ENCODE peak calls at places on chromosomes 12 and 14, in four cellular contexts. G, W, J and L are unnamed samples.

GRCh38 chr12:7512528-7512927 is 9.0 kb upstream of the CD163 start:
- ATAC-seq in J (peak; percentile 93), W (no peak), G (no peak), L (no peak)

GRCh38 chr14:49036236-49036635 is 549.9 kb downstream of the RPS29 start:
- ATAC-seq in W (no peak), J (no peak), G (no peak), L (no peak)

GRCh38 chr12:82057770-82058169 is 298.6 kb upstream of the PPFIA2 start:
- ATAC-seq in J (no peak), W (no peak), G (no peak), L (no peak)

GRCh38 chr14:46490150-46490769 is 161.3 kb downstream of the RPL10L start:
- ATAC-seq in W (peak; percentile 99), G (no peak), J (no peak), L (no peak)

GRCh38 chr14:91716999-91717398 is 14.9 kb downstream of the CATSPERB start:
- ATAC-seq in W (no peak), J (no peak), G (no peak), L (no peak)

GRCh38 chr14:105993814-105994213 is 467.4 kb downstream of the TMEM121 start:
- ATAC-seq in J (no peak), G (no peak), W (no peak), L (no peak)

GRCh38 chr14:67187210-67187609 is 2.0 kb upstream of the GARIN2 start:
- ATAC-seq in J (peak; percentile 55), W (no peak), G (peak; percentile 87), L (no peak)

GRCh38 chr14:40204441-40205175 is 772.4 kb upstream of the FBXO33 start:
- ATAC-seq in G (no peak), W (no peak), J (peak; percentile 91), L (no peak)

GRCh38 chr14:54715244-54715643 is 148.3 kb downstream of the SAMD4A start:
- ATAC-seq in G (no peak), J (no peak), W (no peak), L (no peak)

GRCh38 chr12:125014526-125014925 is 21.1 kb downstream of the BRI3BP start:
- ATAC-seq in J (no peak), G (no peak), W (no peak), L (no peak)

GRCh38 chr14:32258574-32258973 is 55.5 kb upstream of the RNU6-8 start:
- ATAC-seq in G (no peak), W (no peak), J (no peak), L (no peak)

GRCh38 chr14:103456167-103456835 is 66.3 kb downstream of the CKB start:
- ATAC-seq in W (no peak), J (no peak), G (no peak), L (no peak)

GRCh38 chr12:122067966-122068365 is 10.6 kb upstream of the MLXIP start:
- ATAC-seq in G (no peak), J (no peak), W (peak; percentile 84), L (no peak)

GRCh38 chr12:29574500-29574899 is 77.0 kb upstream of the OVCH1 start:
- ATAC-seq in W (no peak), J (no peak), G (no peak), L (no peak)

GRCh38 chr12:75628916-75629315 is 117.5 kb upstream of the KRR1 start:
- ATAC-seq in W (no peak), G (peak; percentile 60), J (peak; percentile 78), L (no peak)

GRCh38 chr12:108295631-108296030 is 43.5 kb downstream of the CMKLR1 start:
- ATAC-seq in W (no peak), J (no peak), G (no peak), L (no peak)

GRCh38 chr14:94322648-94323570 is at the start of gene SERPINA6:
- ATAC-seq in G (peak; percentile 48), J (peak; percentile 92), W (peak; percentile 61), L (peak; percentile 41)

GRCh38 chr12:51342416-51342815 is 4.1 kb downstream of the CELA1 start:
- ATAC-seq in G (no peak), W (no peak), J (no peak), L (no peak)

GRCh38 chr14:69620211-69620611 is 8.8 kb downstream of the SUSD6 start:
- ATAC-seq in G (no peak), J (no peak), W (peak; percentile 51), L (no peak)

GRCh38 chr12:19312637-19313036 is 126.7 kb upstream of the AEBP2 start:
- ATAC-seq in J (no peak), G (no peak), W (no peak), L (no peak)

GRCh38 chr12:18853570-18854366 is 115.8 kb downstream of the CAPZA3 start:
- ATAC-seq in G (no peak), J (no peak), W (no peak), L (no peak)

GRCh38 chr12:39807043-39807442 is 187.4 kb upstream of the ABCD2 start:
- ATAC-seq in W (peak; percentile 94), J (peak; percentile 99), G (no peak), L (no peak)

GRCh38 chr12:114343585-114343984 is 62.4 kb downstream of the TBX5 start:
- ATAC-seq in G (no peak), J (no peak), W (no peak), L (no peak)

GRCh38 chr14:88798161-88798560 is 5.4 kb upstream of the EML5 start:
- ATAC-seq in W (no peak), G (no peak), J (no peak), L (no peak)

GRCh38 chr12:2543801-2544200 is 251.0 kb upstream of the FKBP4 start:
- ATAC-seq in G (no peak), J (no peak), W (no peak), L (no peak)

GRCh38 chr12:128830505-128830893 is 6.7 kb upstream of the SLC15A4 start:
- ATAC-seq in W (peak; percentile 71), G (no peak), J (no peak), L (no peak)

GRCh38 chr12:15979096-15980091 is 68.3 kb downstream of the DERA start:
- ATAC-seq in G (peak; percentile 75), J (peak; percentile 99), W (peak; percentile 96), L (no peak)

GRCh38 chr14:63952933-63953437 is 100.2 kb downstream of the SYNE2 start:
- ATAC-seq in W (no peak), G (no peak), J (no peak), L (no peak)

GRCh38 chr12:49966511-49967041 is 4.9 kb downstream of the AQP5 start:
- ATAC-seq in G (peak; percentile 32), J (peak; percentile 1), W (no peak), L (no peak)

GRCh38 chr12:124379938-124380754 is 85.3 kb downstream of the RFLNA start:
- ATAC-seq in G (peak; percentile 60), J (no peak), W (no peak), L (peak; percentile 76)

GRCh38 chr14:50756300-50756699 is 74.7 kb downstream of the NIN start:
- ATAC-seq in W (peak; percentile 75), J (no peak), G (no peak), L (no peak)

GRCh38 chr14:37558740-37559139 is 36.3 kb downstream of the FOXA1 start:
- ATAC-seq in J (peak; percentile 19), W (no peak), G (no peak), L (no peak)
- H3K9me3 ChIP-seq in J (no peaks in the 10 kb centered on the region), W (no peaks in the 10 kb centered on the region), G (no peaks in the 10 kb centered on the region), L (no peaks in the 10 kb centered on the region)

GRCh38 chr12:8913702-8914032 is 642 bp upstream of the PHC1 start:
- ATAC-seq in W (no peak), G (no peak), J (no peak), L (no peak)
- TF ChIP-seq POLR2AphosphoS5 in W (no peak), G (no peak), J (no peak), L (no peak)

GRCh38 chr12:5154091-5154490 is 110.4 kb downstream of the KCNA5 start:
- ATAC-seq in W (no peak), G (no peak), J (no peak), L (no peak)

GRCh38 chr12:5148880-5149279 is 105.2 kb downstream of the KCNA5 start:
- ATAC-seq in J (no peak), G (no peak), W (no peak), L (no peak)
- H3K9me3 ChIP-seq in J (no peaks in the 10 kb centered on the region), G (no peaks in the 10 kb centered on the region), W (no peaks in the 10 kb centered on the region), L (no peaks in the 10 kb centered on the region)

GRCh38 chr12:112463478-112463877 is 44.7 kb downstream of the PTPN11 start:
- ATAC-seq in W (peak; percentile 88), G (no peak), J (no peak), L (no peak)
- TF ChIP-seq POLR2AphosphoS5 in W (no peak), G (no peak), J (no peak), L (no peak)

GRCh38 chr14:58285132-58285531 is 13.2 kb upstream of the ARID4A start:
- ATAC-seq in W (no peak), J (no peak), G (no peak), L (no peak)

GRCh38 chr14:58283730-58284129 is 14.6 kb upstream of the ARID4A start:
- ATAC-seq in G (no peak), J (peak; percentile 35), W (no peak), L (no peak)

GRCh38 chr14:58287607-58288042 is 10.7 kb upstream of the ARID4A start:
- ATAC-seq in J (peak; percentile 88), G (no peak), W (no peak), L (no peak)

GRCh38 chr14:58292192-58292591 is 6.2 kb upstream of the ARID4A start:
- ATAC-seq in G (no peak), W (no peak), J (no peak), L (no peak)

GRCh38 chr14:58288106-58288792 is 10.1 kb upstream of the ARID4A start:
- ATAC-seq in G (no peak), J (no peak), W (no peak), L (no peak)
- H3K9me3 ChIP-seq in G (no peaks in the 10 kb centered on the region), J (no peaks in the 10 kb centered on the region), W (no peaks in the 10 kb centered on the region), L (no peaks in the 10 kb centered on the region)

GRCh38 chr12:104999347-104999685 is 13.2 kb downstream of the NOPCHAP1 start:
- ATAC-seq in W (no peak), J (no peak), G (no peak), L (no peak)

GRCh38 chr12:104994301-104994700 is 8.2 kb downstream of the NOPCHAP1 start:
- ATAC-seq in J (no peak), W (no peak), G (no peak), L (no peak)

GRCh38 chr12:104998423-104999346 is 12.6 kb downstream of the NOPCHAP1 start:
- ATAC-seq in W (no peak), J (no peak), G (no peak), L (no peak)
- TF ChIP-seq POLR2AphosphoS5 in W (no peak), J (no peak), G (no peak), L (no peak)